ENCODE peak calls at places on chromosomes 6 and 20, in seven cellular contexts. W is aorta, Z is NCI-H1417, V is lower lobe of right lung, O is hepatic stellate cell, A is ELR, I is A549. Y is an unnamed sample.

GRCh38 chr6:36752187-36752885 is 54.7 kb downstream of the RAB44 start:
- DNase-seq in W (no peak), Z (peak), V (no peak), O (no peak), A (peak), I (no peak), Y (no peak)

GRCh38 chr20:51864967-51865366 is 62.6 kb upstream of the SALL4 start:
- DNase-seq in W (no peak), Z (no peak), V (no peak), O (no peak), A (no peak), I (no peak), Y (no peak)

GRCh38 chr6:52231411-52232127 is 12.7 kb downstream of the IL17F start:
- DNase-seq in W (no peak), Z (no peak), V (no peak), O (no peak), A (no peak), I (no peak), Y (no peak)

GRCh38 chr6:88970301-88970700 is 6.9 kb upstream of the RNGTT start:
- DNase-seq in W (no peak), Z (no peak), V (no peak), O (no peak), A (no peak), I (no peak), Y (no peak)

GRCh38 chr20:53828673-53829085 is 235.0 kb upstream of the ZNF217 start:
- DNase-seq in W (no peak), Z (no peak), V (no peak), O (peak), A (peak), I (peak), Y (peak)

GRCh38 chr6:169894377-169894960 is 143.0 kb downstream of the ERMARD start:
- DNase-seq in W (no peak), Z (no peak), V (no peak), O (no peak), A (no peak), I (no peak), Y (no peak)

GRCh38 chr6:16236648-16237199 is 1.7 kb upstream of the GMPR start:
- DNase-seq in W (no peak), Z (no peak), V (no peak), O (peak), A (peak), I (no peak), Y (no peak)

GRCh38 chr20:21503345-21503744 is 10.5 kb downstream of the NKX2-2 start:
- DNase-seq in W (no peak), Z (no peak), V (no peak), O (no peak), A (peak), I (no peak), Y (peak)

GRCh38 chr6:120056085-120056484 is 706.5 kb upstream of the MAN1A1 start:
- DNase-seq in W (no peak), Z (no peak), V (no peak), O (no peak), A (no peak), I (peak), Y (no peak)